ENCODE peak calls at places on chromosomes 13 and 19, in four cellular contexts. K, J, R and V are unnamed samples.

GRCh38 chr19:17532116-17532515 is 20.7 kb downstream of the PGLS start:
- DNase-seq in K (no peak), J (no peak), R (no peak), V (no peak)

GRCh38 chr13:76764429-76764828 is 121.8 kb downstream of the KCTD12 start:
- DNase-seq in J (no peak), R (no peak), K (no peak), V (no peak)

GRCh38 chr13:108963276-108963810 is 333.9 kb downstream of the MYO16 start:
- DNase-seq in R (no peak), K (no peak), J (no peak), V (no peak)

GRCh38 chr13:21420706-21421105 is 38.4 kb downstream of the ZDHHC20 start:
- DNase-seq in J (no peak), K (no peak), R (no peak), V (no peak)

GRCh38 chr19:4057913-4058695 is 8.6 kb downstream of the ZBTB7A start:
- DNase-seq in R (no peak), J (no peak), K (no peak), V (no peak)

GRCh38 chr19:22421797-22422196 is 349 bp downstream of the ZNF98 start:
- DNase-seq in R (no peak), K (no peak), J (no peak), V (no peak)

GRCh38 chr19:38213911-38214625 is 10.0 kb downstream of the DPF1 start:
- DNase-seq in K (peak; percentile 14), R (peak; percentile 58), J (peak; percentile 36), V (no peak)

GRCh38 chr19:5086725-5087439 is 118.0 kb downstream of the KDM4B start:
- DNase-seq in K (no peak), R (no peak), J (no peak), V (no peak)

GRCh38 chr13:99269627-99270252 is 11.6 kb upstream of the GPR18 start:
- DNase-seq in J (no peak), K (no peak), R (no peak), V (no peak)

GRCh38 chr13:32986552-32986951 is 29.7 kb upstream of the KL start:
- DNase-seq in K (no peak), J (no peak), R (no peak), V (no peak)

GRCh38 chr13:31468114-31468902 is 268.5 kb downstream of the B3GLCT start:
- DNase-seq in R (no peak), J (no peak), K (no peak), V (no peak)

GRCh38 chr13:107202371-107203023 is 634.6 kb upstream of the ARGLU1 start:
- DNase-seq in K (no peak), J (no peak), R (no peak), V (no peak)

GRCh38 chr13:50299546-50300249 is 284.5 kb downstream of the KCNRG start:
- DNase-seq in K (no peak), J (no peak), R (no peak), V (no peak)

GRCh38 chr19:45354443-45354842 is 13.9 kb downstream of the KLC3 start:
- DNase-seq in R (no peak), K (no peak), J (no peak), V (no peak)

GRCh38 chr19:50669319-50670101 is 20.3 kb downstream of the C19orf81 start:
- DNase-seq in R (peak; percentile 24), J (peak; percentile 19), K (peak; percentile 3), V (peak; percentile 18)

GRCh38 chr19:1250374-1251232 is 2.2 kb downstream of the MIDN start:
- DNase-seq in J (peak; percentile 56), K (peak; percentile 64), R (no peak), V (no peak)